ENCODE peak calls at places on chromosomes 11 and 22, in eight cellular contexts. K is 8988T; J is SHP77 treated with DMSO at 0.1 percent for 48 hours; M is NCI-H1417; F is activated CD4-positive, alpha-beta T cell treated with anti-CD3 and anti-CD28 coated beads for 48 hours; Z is iPS-NIHi11; N is stimulated activated CD4-positive, alpha-beta T cell treated with anti-CD3 and anti-CD28 coated beads, Interleukin-12 subunit alpha, Interleukin-12 subunit beta, amount 100 ng/mL, for 48 hours; B is CD8-positive, alpha-beta memory T cell. V is an unnamed sample.

GRCh38 chr11:122032317-122032716 is 83.7 kb downstream of the BLID start:
- DNase-seq in K (no peak), B (no peak), N (no peak), F (no peak), J (no peak), M (no peak), Z (no peak), V (no peak)

GRCh38 chr11:116249561-116249960 is 523.2 kb downstream of the BUD13 start:
- DNase-seq in B (no peak), F (no peak), J (no peak), Z (no peak), K (no peak), M (no peak), N (no peak), V (no peak)

GRCh38 chr11:119363874-119364590 is 17.5 kb downstream of the USP2 start:
- DNase-seq in M (peak), N (no peak), Z (peak), J (no peak), K (peak), B (peak), F (peak), V (no peak)

GRCh38 chr11:93525601-93526000 is 17.6 kb downstream of the SMCO4 start:
- DNase-seq in B (no peak), J (no peak), F (no peak), M (no peak), N (no peak), K (no peak), Z (no peak), V (no peak)

GRCh38 chr22:29344137-29344536 is 28.6 kb upstream of the RASL10A start:
- DNase-seq in B (no peak), K (peak), J (no peak), N (no peak), M (peak), Z (peak), F (no peak), V (no peak)

GRCh38 chr11:31582697-31583096 is 73.1 kb downstream of the ELP4 start:
- DNase-seq in N (no peak), F (no peak), B (no peak), Z (peak), M (no peak), J (no peak), K (no peak), V (peak)

GRCh38 chr11:14614223-14614622 is 29.4 kb upstream of the PDE3B start:
- DNase-seq in K (no peak), J (no peak), N (no peak), Z (no peak), F (no peak), B (no peak), M (no peak), V (no peak)

GRCh38 chr11:132064987-132065620 is 694.7 kb downstream of the NTM start:
- DNase-seq in N (no peak), F (no peak), J (no peak), M (no peak), B (no peak), K (no peak), Z (no peak), V (peak)

GRCh38 chr22:18044548-18045271 is 20.3 kb upstream of the MICAL3 start:
- DNase-seq in J (peak), F (no peak), B (no peak), N (no peak), Z (no peak), K (no peak), M (peak), V (no peak)

GRCh38 chr11:31958086-31958735 is 132.7 kb upstream of the RCN1 start:
- DNase-seq in N (peak), M (no peak), B (peak), F (peak), J (no peak), Z (peak), K (peak), V (peak)

GRCh38 chr11:13261600-13262061 is 16.0 kb upstream of the BMAL1 start:
- DNase-seq in K (no peak), J (no peak), B (no peak), N (no peak), F (no peak), Z (no peak), M (no peak), V (no peak)